ENCODE peak calls at places on chromosomes 11 and 22, in ten cellular contexts. J is Right ventricle myocardium superior; G is AG08396; P is activated T-helper 1 cell treated with Interleukin-2 at 50 U/mL for 16 hours; O is stimulated activated CD4-positive, alpha-beta T cell treated with anti-CD3 and anti-CD28 coated beads, Interleukin-15, amount 100 ng/mL, for 1 hour; M is endothelial cell of umbilical vein; T is HS-27A; Q is germinal center; F is thoracic aorta; C is adrenal gland. B is an unnamed sample.

GRCh38 chr11:122796128-122796717 is 42.1 kb upstream of the CRTAM start:
- DNase-seq in Q (peak), O (peak), P (peak), M (peak), C (peak), G (peak), F (no peak), T (no peak), J (peak), B (no peak)

GRCh38 chr11:75423721-75424120 is 9.3 kb downstream of the KLHL35 start:
- DNase-seq in T (no peak), F (no peak), Q (no peak), G (no peak), P (no peak), O (no peak), M (no peak), C (no peak), J (no peak), B (no peak)

GRCh38 chr11:119681537-119681936 is 47.5 kb downstream of the NECTIN1 start:
- DNase-seq in O (no peak), C (no peak), T (no peak), Q (no peak), J (no peak), F (no peak), G (no peak), M (no peak), P (no peak), B (no peak)

GRCh38 chr11:7551571-7551970 is 37.8 kb downstream of the PPFIBP2 start:
- DNase-seq in J (no peak), G (peak), F (no peak), M (no peak), Q (no peak), P (no peak), O (no peak), T (no peak), C (no peak), B (no peak)

GRCh38 chr11:69588270-69588669 is 52.7 kb upstream of the CCND1 start:
- DNase-seq in F (no peak), T (peak), P (no peak), J (no peak), O (no peak), M (peak), C (no peak), Q (no peak), G (peak), B (no peak)

GRCh38 chr22:22979954-22980353 is 90.4 kb upstream of the GNAZ start:
- DNase-seq in J (no peak), Q (no peak), T (no peak), C (no peak), O (no peak), M (no peak), G (no peak), P (no peak), F (no peak), B (no peak)

GRCh38 chr22:35961480-35961902 is 67.1 kb downstream of the RBFOX2 start:
- DNase-seq in P (no peak), M (peak), G (peak), C (peak), J (no peak), F (peak), T (peak), Q (no peak), O (no peak), B (no peak)

GRCh38 chr22:37924386-37925065 is 18.4 kb downstream of the MICALL1 start:
- DNase-seq in G (no peak), J (no peak), P (no peak), Q (no peak), M (no peak), O (no peak), C (no peak), F (no peak), T (no peak), B (no peak)

GRCh38 chr11:78657968-78658839 is 83.5 kb upstream of the NARS2 start:
- DNase-seq in J (no peak), G (no peak), T (no peak), P (no peak), F (no peak), O (no peak), M (no peak), Q (no peak), C (peak), B (no peak)

GRCh38 chr11:73192272-73192671 is 25.8 kb upstream of the P2RY2 start:
- DNase-seq in C (no peak), M (no peak), P (no peak), J (no peak), Q (no peak), G (no peak), O (no peak), T (no peak), F (no peak), B (no peak)

GRCh38 chr11:123478352-123478986 is 48.4 kb downstream of the GRAMD1B start:
- DNase-seq in G (peak), F (no peak), Q (peak), O (no peak), C (peak), P (no peak), M (peak), T (no peak), J (peak), B (no peak)

GRCh38 chr11:38446336-38446735 is 1848.3 kb upstream of the RAG2 start:
- DNase-seq in P (no peak), Q (no peak), G (no peak), C (no peak), O (no peak), F (no peak), J (no peak), M (no peak), T (no peak), B (no peak)

GRCh38 chr22:41780714-41781507 is 19.6 kb upstream of the CCDC134 start:
- DNase-seq in F (peak), Q (peak), G (no peak), C (peak), P (peak), M (peak), O (peak), T (no peak), J (peak), B (no peak)

GRCh38 chr11:61273151-61274078 is 21.7 kb downstream of the VWCE start:
- DNase-seq in J (no peak), T (no peak), G (no peak), O (no peak), C (no peak), F (no peak), Q (no peak), M (no peak), P (no peak), B (no peak)